ENCODE peak calls at places on chromosomes 16 and 17, in seven cellular contexts. H is H9, V is AG04450, O is GM23338, N is PC-9, M is left lung, Y is neuronal stem cell. A is an unnamed sample.

GRCh38 chr16:50474138-50474537 is 74.1 kb upstream of the NKD1 start:
- DNase-seq in H (no peak), V (no peak), O (no peak), N (peak; percentile 43), M (no peak), Y (no peak), A (no peak)

GRCh38 chr16:16158741-16159374 is 64.4 kb downstream of the ABCC6 start:
- DNase-seq in H (no peak), V (no peak), O (no peak), N (peak; percentile 40), M (no peak), Y (no peak), A (no peak)

GRCh38 chr17:69511244-69511643 is 96.7 kb downstream of the MAP2K6 start:
- DNase-seq in H (no peak), V (no peak), O (no peak), N (no peak), M (no peak), Y (no peak), A (no peak)

GRCh38 chr17:1639549-1639948 is 6.0 kb downstream of the SCARF1 start:
- DNase-seq in H (no peak), V (no peak), O (no peak), N (peak; percentile 63), M (peak; percentile 83), Y (no peak), A (no peak)

GRCh38 chr16:22784690-22785214 is 29.2 kb upstream of the HS3ST2 start:
- DNase-seq in H (no peak), V (no peak), O (no peak), N (no peak), M (no peak), Y (no peak), A (no peak)

GRCh38 chr17:21462259-21462658 is 86.1 kb downstream of the KCNJ12 start:
- DNase-seq in H (no peak), V (no peak), O (no peak), N (no peak), M (no peak), Y (no peak), A (no peak)

GRCh38 chr16:9437115-9437514 is 345.7 kb downstream of the HAPSTR1 start:
- DNase-seq in H (peak; percentile 53), V (no peak), O (peak; percentile 33), N (no peak), M (no peak), Y (no peak), A (no peak)

GRCh38 chr17:72363336-72363620 is 242.5 kb downstream of the SOX9 start:
- DNase-seq in H (no peak), V (no peak), O (no peak), N (no peak), M (no peak), Y (no peak), A (no peak)

GRCh38 chr17:2911755-2912111 is 115.5 kb downstream of the RAP1GAP2 start:
- DNase-seq in H (no peak), V (no peak), O (no peak), N (no peak), M (no peak), Y (no peak), A (no peak)

GRCh38 chr17:22374741-22375140 is 682.4 kb downstream of the KCNJ18 start:
- DNase-seq in H (no peak), V (no peak), O (no peak), N (no peak), M (no peak), Y (no peak), A (no peak)

DNA sequence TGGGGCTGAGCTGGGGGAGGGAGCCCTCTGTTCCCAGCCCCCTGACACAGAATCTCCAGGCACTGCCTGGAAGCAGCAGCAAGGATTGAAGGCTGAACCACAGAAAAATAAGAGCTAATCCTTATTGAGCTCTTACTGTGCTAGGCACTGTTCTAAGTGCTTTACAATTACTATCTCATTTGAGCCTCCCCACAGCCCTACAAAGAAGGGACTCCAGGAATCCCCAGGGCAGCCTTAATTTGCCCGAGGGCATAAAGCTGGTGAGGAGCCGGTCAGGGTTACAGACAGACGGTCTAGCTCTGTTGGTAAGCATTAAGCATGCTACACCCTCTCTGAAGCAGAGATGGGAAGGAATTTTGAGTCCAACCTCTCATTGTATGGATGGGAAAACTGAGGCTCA is 7.0 kb downstream of the SAMD14 start:
- DNase-seq in H (no peak), V (no peak), O (no peak), N (no peak), M (no peak), Y (no peak), A (no peak)
- H3K27ac ChIP-seq in H (no peak overlapping the region), V (no peak overlapping the region), O (no peak overlapping the region), N (no peak overlapping the region), M (no peak overlapping the region), Y (no peak overlapping the region), A (no peak overlapping the region)

DNA sequence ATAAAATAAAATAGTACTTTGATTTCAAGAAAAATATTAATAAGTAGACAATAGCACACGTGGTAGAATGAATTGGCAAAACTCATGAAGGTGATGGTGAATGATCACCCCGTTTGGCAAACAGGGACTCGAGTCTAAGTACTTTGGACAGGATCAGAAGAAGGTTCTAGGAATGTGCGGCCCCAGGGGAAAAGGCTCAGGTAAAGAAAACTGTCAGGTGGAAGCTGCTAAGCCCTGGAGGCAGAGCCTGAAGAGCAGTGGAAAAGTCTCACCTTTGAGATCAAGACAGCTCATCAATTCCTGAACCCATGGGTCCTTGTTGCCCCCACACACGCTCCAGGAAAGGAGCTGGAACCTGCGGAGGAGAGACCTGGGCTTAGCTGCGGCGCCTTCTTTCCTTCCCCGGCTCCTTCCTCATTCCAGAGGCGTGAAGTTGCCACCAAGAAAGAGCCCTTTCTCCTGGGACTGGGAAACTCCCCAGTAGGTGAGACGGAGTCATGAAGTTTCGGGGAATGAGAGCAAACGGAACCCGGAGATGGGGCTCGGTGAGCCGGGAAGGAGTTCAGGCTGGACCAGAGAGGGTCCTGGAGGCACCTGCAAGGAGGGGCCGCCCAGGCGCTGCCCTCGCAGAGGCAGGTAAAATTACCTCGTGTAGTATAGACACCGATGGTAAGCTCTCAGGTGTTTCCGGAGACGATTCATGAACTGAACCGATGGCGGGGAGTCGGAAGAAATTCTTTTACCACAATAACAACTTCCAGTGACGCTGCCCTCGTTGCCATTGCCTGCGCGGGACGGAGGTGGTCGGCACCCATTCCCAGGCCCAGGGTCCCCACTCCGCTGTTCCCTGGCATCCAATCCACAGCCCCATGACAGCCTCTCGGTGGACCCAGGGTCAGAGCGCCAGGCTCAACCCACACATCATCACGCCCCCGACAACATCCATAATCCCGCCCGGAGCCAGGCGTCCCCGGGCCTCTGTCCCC is 1.2 kb upstream of the ZMYND15 start:
- DNase-seq in H (no peak), V (no peak), O (peak; percentile 48), N (peak; percentile 85), M (no peak), Y (no peak), A (peak; percentile 61)
- H3K27ac ChIP-seq in H (no peak overlapping the region), V (no peak overlapping the region), O (no peak overlapping the region), N (peak overlapping the region; percentile 75), M (peak overlapping the region; percentile 78), Y (no peak overlapping the region), A (peak overlapping the region; percentile 72)

GRCh38 chr16:80620656-80621605 is 80.1 kb downstream of the DYNLRB2 start:
- DNase-seq in H (no peak), V (no peak), O (no peak), N (no peak), M (no peak), Y (no peak), A (no peak)
- H3K27ac ChIP-seq in H (no peak overlapping the region), V (no peak overlapping the region), O (no peak overlapping the region), N (no peak overlapping the region), M (no peak overlapping the region), Y (no peak overlapping the region), A (no peak overlapping the region)

DNA sequence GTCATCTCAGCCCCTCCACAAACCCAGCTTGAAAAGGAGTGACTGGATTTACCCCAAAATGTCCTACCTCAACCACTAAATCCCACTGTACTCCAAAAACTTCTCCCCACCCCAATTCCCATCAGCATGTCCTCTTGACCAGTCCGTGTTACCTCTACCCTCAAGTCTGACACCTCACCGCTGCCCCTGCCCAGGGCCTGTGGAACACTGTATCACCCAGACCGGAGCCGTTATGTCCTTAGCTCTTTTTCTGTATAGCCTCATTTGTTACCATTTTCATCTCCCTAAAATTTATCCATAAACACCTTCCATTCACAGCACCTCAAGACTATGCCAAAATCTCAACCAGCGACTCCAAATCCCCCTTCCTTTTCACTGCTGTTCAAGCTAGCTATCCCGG is 2.4 kb downstream of the PHF23 start:
- DNase-seq in H (no peak), V (no peak), O (no peak), N (no peak), M (no peak), Y (no peak), A (no peak)
- H3K27ac ChIP-seq in H (no peak overlapping the region), V (no peak overlapping the region), O (peak overlapping the region; percentile 88), N (peak overlapping the region; percentile 80), M (no peak overlapping the region), Y (no peak overlapping the region), A (peak overlapping the region; percentile 89)

GRCh38 chr16:81401035-81401950 is 43.3 kb upstream of the CMIP start:
- DNase-seq in H (no peak), V (peak; percentile 3), O (no peak), N (peak; percentile 93), M (no peak), Y (no peak), A (peak; percentile 85)
- H3K27ac ChIP-seq in H (no peak overlapping the region), V (peak overlapping the region; percentile 31), O (no peak overlapping the region), N (peak overlapping the region; percentile 83), M (no peak overlapping the region), Y (no peak overlapping the region), A (peak overlapping the region; percentile 86)

GRCh38 chr17:76484228-76484725 is 16.9 kb downstream of the AANAT start:
- DNase-seq in H (no peak), V (no peak), O (no peak), N (no peak), M (no peak), Y (no peak), A (no peak)
- H3K27ac ChIP-seq in H (no peak overlapping the region), V (no peak overlapping the region), O (peak overlapping the region; percentile 50), N (no peak overlapping the region), M (no peak overlapping the region), Y (no peak overlapping the region), A (no peak overlapping the region)

GRCh38 chr16:56670640-56670934 is 973 bp downstream of the MT1H start:
- DNase-seq in H (no peak), V (no peak), O (peak; percentile 20), N (no peak), M (no peak), Y (no peak), A (no peak)
- H3K27ac ChIP-seq in H (no peak overlapping the region), V (no peak overlapping the region), O (no peak overlapping the region), N (no peak overlapping the region), M (no peak overlapping the region), Y (no peak overlapping the region), A (no peak overlapping the region)

GRCh38 chr17:46732133-46732532 is 86.4 kb downstream of the WNT3 start:
- DNase-seq in H (no peak), V (no peak), O (peak; percentile 12), N (peak; percentile 19), M (no peak), Y (no peak), A (no peak)
- H3K27ac ChIP-seq in H (no peak overlapping the region), V (no peak overlapping the region), O (peak overlapping the region; percentile 21), N (no peak overlapping the region), M (no peak overlapping the region), Y (peak overlapping the region; percentile 68), A (no peak overlapping the region)

GRCh38 chr17:39722104-39722503 is 8.2 kb downstream of the MIEN1 start:
- DNase-seq in H (no peak), V (no peak), O (no peak), N (no peak), M (no peak), Y (no peak), A (no peak)
- H3K27ac ChIP-seq in H (no peak overlapping the region), V (no peak overlapping the region), O (peak overlapping the region; percentile 9), N (no peak overlapping the region), M (no peak overlapping the region), Y (no peak overlapping the region), A (no peak overlapping the region)